ENCODE peak calls at places on chromosome 11, in seven cellular contexts. One of them, this sample, is unnamed.

GRCh38 chr11:67464411-67465189 is 4.5 kb downstream of the TMEM134 start:
- DNase-seq in colonic mucosa: peak; percentile 95
- DNase-seq in activated CD8-positive, alpha-beta memory T cell treated with anti-CD3 and anti-CD28 coated beads for 4 hours: peak; percentile 76
- DNase-seq in cardiac muscle cell: peak; percentile 75
- DNase-seq in epithelial cell of esophagus: peak; percentile 94
- DNase-seq in glutamatergic neuron: peak; percentile 87
- DNase-seq in activated CD4-positive, CD25-positive, alpha-beta regulatory T cell treated with anti-CD3 and anti-CD28 coated beads, Interleukin-2, amount 50 U/mL, for 72 hours: peak; percentile 92
- DNase-seq in this sample: peak; percentile 95

GRCh38 chr11:96019810-96020747 is 96.2 kb upstream of the MTMR2 start:
- DNase-seq in colonic mucosa: no peak
- DNase-seq in activated CD4-positive, CD25-positive, alpha-beta regulatory T cell treated with anti-CD3 and anti-CD28 coated beads, Interleukin-2, amount 50 U/mL, for 72 hours: no peak
- DNase-seq in epithelial cell of esophagus: no peak
- DNase-seq in activated CD8-positive, alpha-beta memory T cell treated with anti-CD3 and anti-CD28 coated beads for 4 hours: no peak
- DNase-seq in cardiac muscle cell: no peak
- DNase-seq in glutamatergic neuron: no peak
- DNase-seq in this sample: no peak

GRCh38 chr11:61138940-61139339 is 22.3 kb downstream of the VPS37C start:
- DNase-seq in colonic mucosa: no peak
- DNase-seq in cardiac muscle cell: peak; percentile 94
- DNase-seq in activated CD8-positive, alpha-beta memory T cell treated with anti-CD3 and anti-CD28 coated beads for 4 hours: no peak
- DNase-seq in activated CD4-positive, CD25-positive, alpha-beta regulatory T cell treated with anti-CD3 and anti-CD28 coated beads, Interleukin-2, amount 50 U/mL, for 72 hours: no peak
- DNase-seq in epithelial cell of esophagus: no peak
- DNase-seq in glutamatergic neuron: peak; percentile 36
- DNase-seq in this sample: no peak

GRCh38 chr11:91231226-91231625 is 993.4 kb upstream of the FAT3 start:
- DNase-seq in glutamatergic neuron: no peak
- DNase-seq in epithelial cell of esophagus: no peak
- DNase-seq in activated CD8-positive, alpha-beta memory T cell treated with anti-CD3 and anti-CD28 coated beads for 4 hours: no peak
- DNase-seq in activated CD4-positive, CD25-positive, alpha-beta regulatory T cell treated with anti-CD3 and anti-CD28 coated beads, Interleukin-2, amount 50 U/mL, for 72 hours: no peak
- DNase-seq in colonic mucosa: no peak
- DNase-seq in cardiac muscle cell: no peak
- DNase-seq in this sample: no peak

GRCh38 chr11:58805065-58805464 is 39.4 kb downstream of the GLYATL2 start:
- DNase-seq in colonic mucosa: no peak
- DNase-seq in glutamatergic neuron: no peak
- DNase-seq in cardiac muscle cell: no peak
- DNase-seq in epithelial cell of esophagus: peak; percentile 81
- DNase-seq in activated CD8-positive, alpha-beta memory T cell treated with anti-CD3 and anti-CD28 coated beads for 4 hours: no peak
- DNase-seq in activated CD4-positive, CD25-positive, alpha-beta regulatory T cell treated with anti-CD3 and anti-CD28 coated beads, Interleukin-2, amount 50 U/mL, for 72 hours: no peak
- DNase-seq in this sample: no peak

GRCh38 chr11:58513747-58514367 is 6.0 kb upstream of the OR5B21 start:
- DNase-seq in glutamatergic neuron: peak; percentile 51
- DNase-seq in activated CD8-positive, alpha-beta memory T cell treated with anti-CD3 and anti-CD28 coated beads for 4 hours: no peak
- DNase-seq in colonic mucosa: peak; percentile 25
- DNase-seq in activated CD4-positive, CD25-positive, alpha-beta regulatory T cell treated with anti-CD3 and anti-CD28 coated beads, Interleukin-2, amount 50 U/mL, for 72 hours: no peak
- DNase-seq in epithelial cell of esophagus: peak; percentile 79
- DNase-seq in cardiac muscle cell: peak; percentile 77
- DNase-seq in this sample: no peak

GRCh38 chr11:118625976-118626375 is 18.6 kb downstream of the PHLDB1 start:
- DNase-seq in activated CD8-positive, alpha-beta memory T cell treated with anti-CD3 and anti-CD28 coated beads for 4 hours: no peak
- DNase-seq in cardiac muscle cell: no peak
- DNase-seq in activated CD4-positive, CD25-positive, alpha-beta regulatory T cell treated with anti-CD3 and anti-CD28 coated beads, Interleukin-2, amount 50 U/mL, for 72 hours: no peak
- DNase-seq in epithelial cell of esophagus: no peak
- DNase-seq in colonic mucosa: no peak
- DNase-seq in glutamatergic neuron: no peak
- DNase-seq in this sample: peak; percentile 86

GRCh38 chr11:43561832-43562231 is 118.7 kb upstream of the HSD17B12 start:
- DNase-seq in activated CD8-positive, alpha-beta memory T cell treated with anti-CD3 and anti-CD28 coated beads for 4 hours: no peak
- DNase-seq in cardiac muscle cell: no peak
- DNase-seq in colonic mucosa: no peak
- DNase-seq in activated CD4-positive, CD25-positive, alpha-beta regulatory T cell treated with anti-CD3 and anti-CD28 coated beads, Interleukin-2, amount 50 U/mL, for 72 hours: no peak
- DNase-seq in epithelial cell of esophagus: no peak
- DNase-seq in glutamatergic neuron: no peak
- DNase-seq in this sample: no peak